ENCODE peak calls at places on chromosomes 4 and X, in seven cellular contexts. O is mesendoderm, M is mesenchymal stem cell, F is H1, H is neuronal stem cell, U is H9, T is trophoblast cell. A is an unnamed sample.

GRCh38 chr4:113113151-113113550 is 63.7 kb downstream of the ANK2 start:
- DNase-seq in U (no peak), M (no peak), O (no peak), F (no peak), H (no peak), T (no peak), A (no peak)

GRCh38 chr4:40228497-40229365 is 31.9 kb downstream of the RHOH start:
- DNase-seq in F (no peak), H (no peak), U (peak), T (no peak), M (peak), O (peak), A (no peak)

GRCh38 chrX:131617182-131617581 is 73.3 kb downstream of the OR13H1 start:
- DNase-seq in T (no peak), U (no peak), F (no peak), H (no peak), O (no peak), M (peak), A (peak)

GRCh38 chr4:183888564-183888963 is 16.5 kb upstream of the STOX2 start:
- DNase-seq in F (no peak), O (no peak), H (no peak), M (no peak), T (no peak), U (no peak), A (no peak)

GRCh38 chr4:110364911-110365520 is 110.9 kb upstream of the ENPEP start:
- DNase-seq in F (no peak), T (no peak), M (peak), O (no peak), U (no peak), H (no peak), A (no peak)

GRCh38 chr4:30833206-30833605 is 113.0 kb downstream of the PCDH7 start:
- DNase-seq in U (no peak), T (no peak), F (no peak), M (no peak), H (no peak), O (peak), A (no peak)

GRCh38 chr4:111678908-111679307 is 466.3 kb upstream of the FAM241A start:
- DNase-seq in F (no peak), H (no peak), T (no peak), M (no peak), U (no peak), O (peak), A (no peak)

GRCh38 chr4:11625206-11625605 is 196.5 kb upstream of the HS3ST1 start:
- DNase-seq in T (no peak), F (no peak), H (no peak), U (no peak), M (no peak), O (no peak), A (no peak)

GRCh38 chr4:176376032-176376614 is 56.4 kb downstream of the SPCS3 start:
- DNase-seq in H (no peak), F (no peak), T (no peak), O (peak), U (no peak), M (peak), A (peak)

GRCh38 chrX:120791013-120791643 is 84.5 kb downstream of the CT47B1 start:
- DNase-seq in M (peak), U (no peak), F (no peak), O (peak), H (no peak), T (no peak), A (peak)

GRCh38 chrX:136694491-136695087 is 46.6 kb downstream of the CD40LG start:
- DNase-seq in F (no peak), T (no peak), U (peak), M (peak), H (peak), O (peak), A (peak)

GRCh38 chr4:2811830-2812599 is 19.1 kb downstream of the SH3BP2 start:
- DNase-seq in U (peak), H (no peak), T (no peak), O (peak), M (peak), F (no peak), A (peak)

GRCh38 chrX:41313419-41313818 is 20.5 kb upstream of the DDX3X start:
- DNase-seq in H (no peak), U (no peak), F (no peak), T (peak), M (peak), O (no peak), A (peak)

GRCh38 chr4:184064877-184065276 is 152.8 kb downstream of the ENPP6 start:
- DNase-seq in M (no peak), U (no peak), H (no peak), F (no peak), T (no peak), O (no peak), A (no peak)

GRCh38 chrX:103215768-103216085 is 819 bp downstream of the BEX4 start:
- DNase-seq in M (peak), H (peak), O (no peak), U (no peak), T (no peak), F (no peak), A (no peak)

GRCh38 chr4:141853091-141853734 is 216.8 kb downstream of the IL15 start:
- DNase-seq in H (no peak), T (no peak), F (no peak), M (no peak), U (no peak), O (no peak), A (no peak)

GRCh38 chr4:113674251-113674650 is 87.3 kb downstream of the CAMK2D start:
- DNase-seq in T (no peak), F (no peak), U (no peak), M (no peak), O (no peak), H (no peak), A (no peak)

GRCh38 chr4:42397256-42397634 is at the start of gene SHISA3:
- DNase-seq in M (peak), T (no peak), O (peak), H (no peak), F (no peak), U (peak), A (no peak)

GRCh38 chrX:14864626-14865025 is 8.2 kb downstream of the FANCB start:
- DNase-seq in T (no peak), M (peak), F (no peak), O (no peak), U (no peak), H (no peak), A (peak)

GRCh38 chr4:67549123-67549522 is 3.8 kb upstream of the CENPC start:
- DNase-seq in F (no peak), O (no peak), T (no peak), M (no peak), U (no peak), H (no peak), A (no peak)

GRCh38 chrX:38882894-38883620 is 81.8 kb downstream of the MID1IP1 start:
- DNase-seq in M (peak), O (no peak), U (no peak), T (no peak), F (no peak), H (no peak), A (peak)

GRCh38 chrX:119878740-119879139 is 7.1 kb downstream of the NDUFA1 start:
- DNase-seq in H (no peak), U (no peak), T (no peak), M (no peak), O (no peak), F (no peak), A (no peak)

GRCh38 chr4:157978680-157979361 is 194.0 kb downstream of the GASK1B start:
- DNase-seq in F (peak), U (peak), T (peak), O (peak), H (peak), M (peak), A (peak)

GRCh38 chr4:85274955-85275354 is 200.0 kb upstream of the ARHGAP24 start:
- DNase-seq in T (no peak), F (no peak), M (no peak), H (no peak), O (no peak), U (no peak), A (no peak)

GRCh38 chrX:153635388-153635787 is 11.6 kb upstream of the DUSP9 start:
- DNase-seq in H (no peak), O (no peak), U (peak), M (no peak), F (no peak), T (no peak), A (no peak)

GRCh38 chr4:175953960-175954521 is 111.6 kb upstream of the WDR17 start:
- DNase-seq in U (no peak), M (no peak), F (no peak), T (no peak), O (peak), H (no peak), A (no peak)

GRCh38 chr4:173509031-173510001 is 20.7 kb downstream of the HAND2 start:
- DNase-seq in H (no peak), O (peak), M (peak), U (no peak), T (no peak), F (no peak), A (no peak)

GRCh38 chr4:118308306-118309030 is 44.3 kb downstream of the PRSS12 start:
- DNase-seq in O (no peak), T (no peak), M (no peak), H (no peak), U (no peak), F (no peak), A (no peak)

GRCh38 chr4:167906851-167907250 is 185.5 kb upstream of the ANXA10 start:
- DNase-seq in F (no peak), M (peak), O (no peak), U (no peak), T (no peak), H (no peak), A (peak)

GRCh38 chr4:165151734-165152133 is 39.1 kb upstream of the TMEM192 start:
- DNase-seq in T (no peak), M (peak), U (no peak), H (no peak), F (no peak), O (no peak), A (peak)

GRCh38 chr4:7420661-7421040 is 14.1 kb downstream of the PSAPL1 start:
- DNase-seq in O (no peak), F (no peak), H (no peak), M (no peak), T (no peak), U (no peak), A (no peak)

GRCh38 chrX:42695800-42696358 is 82.1 kb downstream of the PPP1R2C start:
- DNase-seq in O (no peak), H (no peak), U (no peak), M (no peak), T (no peak), F (no peak), A (no peak)

GRCh38 chrX:15815779-15816452 is 25.6 kb downstream of the ZRSR2 start:
- DNase-seq in U (peak), O (peak), H (peak), M (peak), T (peak), F (no peak), A (peak)

GRCh38 chrX:30995060-30995700 is 76.7 kb downstream of the FTHL17 start:
- DNase-seq in U (no peak), F (no peak), O (no peak), T (no peak), H (no peak), M (no peak), A (no peak)

GRCh38 chrX:12210196-12210815 is 72.0 kb downstream of the FRMPD4 start:
- DNase-seq in T (no peak), F (no peak), O (no peak), U (no peak), M (peak), H (no peak), A (peak)

GRCh38 chrX:80181079-80181478 is 166.5 kb downstream of the TBX22 start:
- DNase-seq in F (no peak), O (peak), H (no peak), U (peak), T (no peak), M (no peak), A (no peak)

GRCh38 chr4:57426779-57427395 is 316.7 kb upstream of the IGFBP7 start:
- DNase-seq in H (peak), O (peak), U (peak), F (peak), M (peak), T (peak), A (peak)

GRCh38 chr4:6742989-6743388 is 27.0 kb downstream of the BLOC1S4 start:
- DNase-seq in T (no peak), M (no peak), U (no peak), H (no peak), O (no peak), F (no peak), A (no peak)

GRCh38 chr4:107814758-107815552 is 9.8 kb upstream of the SGMS2 start:
- DNase-seq in F (no peak), T (no peak), M (no peak), O (no peak), H (no peak), U (no peak), A (no peak)
- H3K18ac ChIP-seq in F (no peak), T (no peak), M (no peak), O (no peak), H (no peak), U (no peak), A (no peak)

DNA sequence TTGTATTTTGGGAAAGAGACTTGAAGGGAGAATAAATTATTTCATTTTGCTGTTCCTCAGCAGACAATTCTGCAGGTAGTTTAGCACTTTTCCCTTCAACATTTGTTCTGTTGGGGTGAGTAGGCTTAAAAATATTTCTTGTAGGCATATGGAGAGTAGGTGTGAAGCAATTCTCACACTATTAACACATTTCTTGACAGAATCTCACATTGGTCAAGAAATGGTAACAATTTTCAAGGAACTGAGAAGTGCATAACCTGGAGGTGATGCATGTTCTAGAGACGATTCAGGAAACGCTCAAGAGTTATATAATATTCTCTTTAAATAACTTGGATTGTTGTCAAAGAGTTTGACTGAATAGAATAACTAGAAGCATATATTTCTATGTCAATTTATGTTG is 658.2 kb downstream of the STIM2 start:
- DNase-seq in O (peak), H (no peak), U (no peak), M (no peak), F (no peak), T (no peak), A (no peak)
- H3K18ac ChIP-seq in O (no peak), H (no peak), U (no peak), M (no peak), F (no peak), T (no peak), A (no peak)

GRCh38 chr4:128502818-128503527 is 215.4 kb upstream of the PGRMC2 start:
- DNase-seq in T (no peak), H (no peak), F (no peak), O (no peak), U (no peak), M (no peak), A (no peak)
- H3K18ac ChIP-seq in T (no peak), H (no peak), F (no peak), O (no peak), U (no peak), M (no peak), A (no peak)

GRCh38 chr4:178462710-178463109 is 1020.5 kb upstream of the AGA start:
- DNase-seq in T (no peak), O (peak), U (no peak), H (no peak), F (no peak), M (no peak), A (no peak)
- H3K18ac ChIP-seq in T (no peak), O (no peak), U (no peak), H (no peak), F (no peak), M (no peak), A (no peak)